ENCODE peak calls at places on chromosomes 5 and 9, in six cellular contexts. R is mesendoderm, T is body of pancreas, U is PC-3, Y is suprapubic skin, E is brain microvascular endothelial cell. O is an unnamed sample.

GRCh38 chr5:103607346-103607745 is 44.8 kb upstream of the NUDT12 start:
- DNase-seq in R (no peak), T (no peak), U (no peak), Y (no peak), E (no peak), O (no peak)

GRCh38 chr9:77648458-77649108 is 461 bp upstream of the GNA14 start:
- DNase-seq in R (peak), T (peak), U (peak), Y (peak), E (no peak), O (no peak)

GRCh38 chr9:12448246-12448645 is 244.9 kb upstream of the TYRP1 start:
- DNase-seq in R (no peak), T (no peak), U (no peak), Y (no peak), E (no peak), O (no peak)

GRCh38 chr9:133826289-133827085 is 88.3 kb upstream of the SARDH start:
- DNase-seq in R (no peak), T (no peak), U (no peak), Y (no peak), E (no peak), O (no peak)

GRCh38 chr9:131214931-131215330 is 61.4 kb downstream of the FAM78A start:
- DNase-seq in R (no peak), T (no peak), U (no peak), Y (no peak), E (no peak), O (no peak)

GRCh38 chr5:143979044-143979690 is 167.2 kb downstream of the HMHB1 start:
- DNase-seq in R (peak), T (no peak), U (peak), Y (no peak), E (no peak), O (no peak)

GRCh38 chr9:31715250-31715649 is 669.2 kb upstream of the ACO1 start:
- DNase-seq in R (no peak), T (no peak), U (no peak), Y (no peak), E (no peak), O (no peak)

GRCh38 chr5:143205386-143205785 is 198.1 kb downstream of the NR3C1 start:
- DNase-seq in R (no peak), T (no peak), U (peak), Y (no peak), E (peak), O (no peak)

GRCh38 chr9:15205632-15206243 is 101.3 kb downstream of the TTC39B start:
- DNase-seq in R (no peak), T (no peak), U (no peak), Y (no peak), E (peak), O (no peak)

GRCh38 chr5:54792611-54793404 is 192.6 kb downstream of the ESM1 start:
- DNase-seq in R (no peak), T (no peak), U (peak), Y (no peak), E (no peak), O (no peak)

GRCh38 chr5:92102313-92102712 is 719.2 kb upstream of the ARRDC3 start:
- DNase-seq in R (no peak), T (no peak), U (no peak), Y (no peak), E (no peak), O (no peak)

GRCh38 chr9:89595646-89596045 is 9.2 kb upstream of the GADD45G start:
- DNase-seq in R (no peak), T (no peak), U (no peak), Y (no peak), E (no peak), O (no peak)

GRCh38 chr5:96816991-96817390 is 9.2 kb upstream of the ERAP1 start:
- DNase-seq in R (no peak), T (no peak), U (no peak), Y (no peak), E (no peak), O (no peak)

GRCh38 chr5:92599217-92599810 is 981.7 kb downstream of the NR2F1-AS1 start:
- DNase-seq in R (no peak), T (no peak), U (no peak), Y (no peak), E (no peak), O (no peak)

GRCh38 chr5:80309871-80310665 is 9.7 kb upstream of the SPZ1 start:
- DNase-seq in R (no peak), T (no peak), U (no peak), Y (no peak), E (no peak), O (no peak)

GRCh38 chr5:39225405-39226099 is 6.2 kb upstream of the FYB1 start:
- DNase-seq in R (no peak), T (no peak), U (no peak), Y (no peak), E (no peak), O (no peak)

GRCh38 chr9:130042406-130042930 is 521 bp downstream of the FNBP1 start:
- DNase-seq in R (no peak), T (peak), U (no peak), Y (peak), E (no peak), O (no peak)

DNA sequence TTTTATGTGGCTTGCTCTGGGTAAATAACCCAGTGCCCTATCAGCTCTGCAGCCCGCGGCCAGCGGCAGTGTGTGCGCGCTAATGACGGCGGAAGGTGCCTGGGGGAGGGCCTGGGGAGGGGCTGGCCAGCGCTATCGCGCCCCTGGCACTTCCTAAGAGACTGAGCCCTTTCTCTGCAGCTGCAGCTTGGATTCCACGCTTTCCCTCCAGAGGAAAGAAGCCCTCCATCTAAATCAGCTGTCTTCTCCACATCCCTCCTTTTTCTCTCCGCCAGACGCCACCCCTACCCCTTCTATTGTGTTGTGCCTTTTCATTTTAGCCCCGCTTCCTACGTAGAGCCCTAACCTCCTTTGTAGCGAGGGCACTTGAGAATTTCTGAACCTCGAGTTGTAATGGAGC is 871 bp upstream of the RAB3C start:
- DNase-seq in R (peak), T (peak), U (no peak), Y (no peak), E (no peak), O (no peak)
- H3K27ac ChIP-seq in R (no peak), T (no peak), U (no peak), Y (no peak), E (no peak), O (no peak)

DNA sequence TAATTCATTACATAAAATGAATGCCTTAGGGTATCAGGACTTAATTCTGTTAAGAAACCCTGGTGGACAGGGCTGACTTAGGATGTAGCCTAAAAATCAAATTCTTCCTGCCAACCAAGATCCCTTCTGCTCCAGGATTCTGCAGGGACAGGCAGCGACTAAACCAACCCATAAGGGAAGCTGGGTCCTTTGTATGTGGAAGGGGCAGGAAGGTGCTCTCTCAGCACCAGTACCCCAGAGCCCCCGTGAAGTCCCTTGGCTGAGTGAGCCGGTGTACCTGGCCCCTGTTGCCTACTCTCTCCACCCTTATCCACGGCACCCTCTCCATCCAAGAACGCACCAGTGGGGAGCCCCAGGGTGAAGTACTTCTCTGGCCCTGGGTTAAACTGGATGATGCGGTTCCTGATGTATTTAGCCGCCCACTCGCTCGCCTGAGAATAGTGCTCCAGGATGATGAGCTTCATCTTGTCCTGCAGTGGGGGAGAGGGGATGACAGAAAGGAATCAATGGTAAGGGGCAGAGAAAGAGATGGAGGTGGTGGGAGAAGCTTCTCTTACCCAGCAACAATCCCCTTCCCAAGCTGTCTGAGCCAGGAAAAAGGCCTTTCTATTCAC is 1.1 kb downstream of the GNPDA1 start:
- DNase-seq in R (no peak), T (no peak), U (no peak), Y (no peak), E (no peak), O (no peak)
- H3K4me3 ChIP-seq in R (no peak), T (no peak), U (peak), Y (peak), E (peak), O (no peak)

GRCh38 chr9:20625003-20625349 is 2.7 kb upstream of the MLLT3 start:
- DNase-seq in R (no peak), T (no peak), U (no peak), Y (no peak), E (no peak), O (no peak)
- H3K27ac ChIP-seq in R (no peak), T (no peak), U (no peak), Y (no peak), E (no peak), O (no peak)

GRCh38 chr5:147821791-147822190 is 9.7 kb downstream of the SPINK1 start:
- DNase-seq in R (no peak), T (peak), U (no peak), Y (no peak), E (no peak), O (no peak)
- H3K4me3 ChIP-seq in R (no peak), T (no peak), U (no peak), Y (no peak), E (no peak), O (no peak)

GRCh38 chr9:137194388-137194787 is 5.9 kb downstream of the SSNA1 start:
- DNase-seq in R (no peak), T (peak), U (no peak), Y (no peak), E (no peak), O (no peak)
- H3K27ac ChIP-seq in R (no peak), T (peak), U (no peak), Y (no peak), E (no peak), O (no peak)

GRCh38 chr9:92963831-92964606 is 16.7 kb downstream of the FGD3 start:
- DNase-seq in R (no peak), T (no peak), U (no peak), Y (peak), E (no peak), O (no peak)
- H3K4me3 ChIP-seq in R (no peak), T (no peak), U (no peak), Y (peak), E (no peak), O (no peak)